ENCODE peak calls at places on chromosome 12, in four cellular contexts. K is brain microvascular endothelial cell, F is endothelial cell of umbilical vein, U is hepatocyte. I is an unnamed sample.

GRCh38 chr12:57583008-57583831 is 7.8 kb upstream of the PIP4K2C start:
- DNase-seq in K (peak), F (peak), U (peak), I (peak)

GRCh38 chr12:69290545-69291277 is 51.3 kb downstream of the CPSF6 start:
- DNase-seq in K (peak), F (peak), U (peak), I (peak)

GRCh38 chr12:68435816-68436215 is 103.7 kb upstream of the MDM1 start:
- DNase-seq in K (no peak), F (no peak), U (peak), I (peak)

GRCh38 chr12:110704231-110704630 is 15.3 kb upstream of the HVCN1 start:
- DNase-seq in K (no peak), F (no peak), U (no peak), I (no peak)

GRCh38 chr12:48779869-48780268 is 9.0 kb downstream of the ADCY6 start:
- DNase-seq in K (peak), F (peak), U (peak), I (no peak)

GRCh38 chr12:77788231-77789168 is 42.2 kb upstream of the NAV3 start:
- DNase-seq in K (no peak), F (peak), U (no peak), I (no peak)

GRCh38 chr12:92363295-92364146 is 217.9 kb upstream of the BTG1 start:
- DNase-seq in K (peak), F (peak), U (peak), I (no peak)

GRCh38 chr12:109844983-109845841 is 12.0 kb upstream of the TRPV4 start:
- DNase-seq in K (peak), F (peak), U (peak), I (peak)

GRCh38 chr12:32107376-32108267 is 975 bp downstream of the BICD1 start:
- DNase-seq in K (peak), F (peak), U (peak), I (no peak)

GRCh38 chr12:21379218-21379617 is 6.5 kb downstream of the IAPP start:
- DNase-seq in K (no peak), F (no peak), U (no peak), I (no peak)

GRCh38 chr12:124640096-124640495 is 72.7 kb upstream of the NCOR2 start:
- DNase-seq in K (peak), F (peak), U (no peak), I (no peak)

GRCh38 chr12:100141666-100141997 is 1.0 kb downstream of the BLTP3B start:
- DNase-seq in K (peak), F (peak), U (peak), I (peak)

GRCh38 chr12:69469854-69470188 is 367 bp upstream of the FRS2 start:
- DNase-seq in K (no peak), F (no peak), U (no peak), I (no peak)

GRCh38 chr12:121038861-121039654 is at the start of gene OASL:
- DNase-seq in K (no peak), F (peak), U (peak), I (no peak)

GRCh38 chr12:48978291-48978740 is at the start of gene WNT1:
- DNase-seq in K (no peak), F (no peak), U (no peak), I (no peak)

GRCh38 chr12:120536064-120536791 is 2.1 kb downstream of the RNF10 start:
- DNase-seq in K (no peak), F (peak), U (peak), I (no peak)

GRCh38 chr12:108307006-108307405 is 32.1 kb downstream of the CMKLR1 start:
- DNase-seq in K (peak), F (no peak), U (no peak), I (no peak)

GRCh38 chr12:42084522-42084921 is 60.2 kb downstream of the GXYLT1 start:
- DNase-seq in K (no peak), F (no peak), U (no peak), I (no peak)

GRCh38 chr12:109027767-109028166 is 6.9 kb upstream of the SVOP start:
- DNase-seq in K (peak), F (no peak), U (no peak), I (peak)

DNA sequence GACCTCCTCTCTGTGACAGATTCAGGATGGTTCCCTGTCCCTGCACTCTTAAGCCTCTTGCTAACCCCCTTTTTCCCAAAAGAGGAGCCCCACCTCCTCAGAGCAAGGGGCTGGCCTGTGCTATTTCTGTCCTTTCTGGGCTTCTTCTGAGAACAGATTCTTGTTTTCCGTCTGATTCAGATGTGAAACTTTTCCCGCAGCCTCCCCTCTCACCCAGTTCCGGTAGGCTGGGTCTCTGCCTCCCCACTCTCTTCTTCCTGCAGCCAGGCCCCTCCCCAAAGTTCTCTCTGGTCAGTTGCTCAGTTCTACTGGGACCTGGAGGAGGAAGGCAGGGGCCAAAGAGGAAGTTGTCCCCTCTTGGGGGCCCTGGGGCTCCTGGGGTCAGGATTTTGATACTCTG is 11.8 kb downstream of the PDE1B start:
- DNase-seq in K (no peak), F (no peak), U (no peak), I (no peak)
- H3K4me3 ChIP-seq in K (no peak), F (no peak), U (no peak), I (no peak)

DNA sequence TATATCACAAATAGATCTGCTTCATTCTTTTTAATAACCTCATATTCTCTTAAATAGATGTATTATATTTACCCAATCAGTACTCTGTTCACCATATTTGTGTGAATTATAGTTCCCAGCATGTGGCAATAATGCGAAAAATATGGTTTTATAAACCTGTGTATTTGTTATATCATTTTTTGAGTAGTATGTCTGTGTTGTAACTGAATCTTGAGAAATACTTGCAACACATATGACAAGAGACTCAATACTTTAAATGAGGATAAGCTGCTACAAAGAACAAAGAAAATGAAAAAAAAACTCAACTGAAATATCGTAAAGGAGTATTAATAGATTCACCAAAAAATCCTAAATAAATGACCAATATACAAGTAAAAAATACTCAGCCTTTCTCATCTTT is 441.7 kb upstream of the MGAT4C start:
- DNase-seq in K (no peak), F (no peak), U (no peak), I (no peak)
- TF ChIP-seq CTCF in K (no peak), F (no peak), U (no peak), I (no peak)

DNA sequence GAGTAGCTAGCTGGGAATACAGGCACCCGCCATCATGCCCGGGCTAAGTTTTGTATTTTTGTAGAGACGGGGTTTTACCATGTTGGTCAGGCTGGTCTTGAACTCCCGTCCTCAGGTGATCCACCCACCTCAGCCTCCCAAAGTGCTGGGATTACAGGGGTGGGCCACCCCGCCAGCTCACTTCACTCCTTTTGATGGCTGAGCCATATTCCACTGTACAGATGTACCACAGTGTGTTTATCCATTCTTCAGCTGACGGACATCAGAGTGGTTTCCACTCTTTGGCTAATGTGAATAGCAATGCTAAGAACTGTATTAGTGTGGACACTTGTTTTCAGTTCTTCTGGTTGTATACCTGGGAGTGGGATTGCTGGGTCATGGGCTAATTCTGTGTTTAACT is 29.5 kb downstream of the SNRNP35 start:
- DNase-seq in K (no peak), F (no peak), U (no peak), I (no peak)
- H3K27ac ChIP-seq in K (no peak), F (no peak), U (no peak), I (no peak)

DNA sequence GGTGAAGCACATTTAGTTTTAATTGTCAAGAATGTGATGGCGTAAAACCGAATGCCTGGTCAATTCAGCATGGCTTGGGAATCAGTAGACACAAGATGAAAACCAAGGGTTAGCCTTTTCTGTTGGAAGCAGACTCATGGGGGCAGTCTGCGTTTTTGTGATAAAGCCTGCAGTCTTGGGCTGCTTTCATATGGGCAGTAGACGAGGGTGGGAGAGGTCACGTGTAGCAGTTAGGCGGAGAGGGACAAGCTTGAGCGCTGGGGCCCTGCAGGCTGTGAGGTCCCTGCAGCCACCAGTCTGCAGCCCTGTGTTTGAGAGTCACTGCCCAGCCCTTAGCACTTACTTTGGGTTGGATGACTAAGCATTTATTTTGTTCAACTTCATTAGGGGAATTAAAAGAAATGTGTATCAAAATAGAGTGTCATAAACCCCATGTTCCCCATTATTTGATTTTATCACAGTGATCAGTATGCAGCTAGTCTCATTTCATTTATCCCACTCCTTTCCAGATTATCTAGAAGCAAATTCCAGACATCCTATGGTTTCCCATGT is 37.2 kb downstream of the EP400 start:
- DNase-seq in K (no peak), F (no peak), U (no peak), I (no peak)
- H3K4me3 ChIP-seq in K (no peak), F (no peak), U (no peak), I (no peak)

I was measured in AG04450.